ENCODE peak calls at places on chromosomes 2 and 18, in six cellular contexts. K, H, O, F, Y and A are unnamed samples.

GRCh38 chr2:8682719-8683667 is 1.1 kb downstream of the ID2 start:
- DNase-seq in K (peak), H (no peak), O (no peak), F (peak), Y (peak), A (no peak)

GRCh38 chr2:127124426-127124825 is 17.5 kb upstream of the BIN1 start:
- DNase-seq in K (no peak), H (no peak), O (no peak), F (no peak), Y (no peak), A (no peak)

GRCh38 chr2:237978058-237978712 is 11.4 kb downstream of the UBE2F start:
- DNase-seq in K (peak), H (peak), O (no peak), F (no peak), Y (no peak), A (no peak)

GRCh38 chr18:10519999-10520935 is 5.6 kb upstream of the NAPG start:
- DNase-seq in K (peak), H (peak), O (peak), F (peak), Y (peak), A (peak)

GRCh38 chr2:128522829-128523228 is 204.2 kb upstream of the HS6ST1 start:
- DNase-seq in K (no peak), H (no peak), O (no peak), F (no peak), Y (no peak), A (no peak)

GRCh38 chr18:62131305-62131909 is 55.4 kb downstream of the PIGN start:
- DNase-seq in K (peak), H (peak), O (no peak), F (peak), Y (peak), A (peak)

GRCh38 chr2:109066917-109067828 is 61.8 kb upstream of the SH3RF3 start:
- DNase-seq in K (no peak), H (no peak), O (no peak), F (no peak), Y (no peak), A (no peak)

GRCh38 chr18:80035997-80036396 is 1.8 kb downstream of the RBFA start:
- DNase-seq in K (no peak), H (peak), O (no peak), F (no peak), Y (no peak), A (no peak)

GRCh38 chr2:6342273-6342920 is 523.3 kb downstream of the CMPK2 start:
- DNase-seq in K (no peak), H (no peak), O (no peak), F (no peak), Y (no peak), A (no peak)

GRCh38 chr18:72700961-72701710 is 157.0 kb upstream of the CBLN2 start:
- DNase-seq in K (peak), H (no peak), O (no peak), F (peak), Y (no peak), A (no peak)

GRCh38 chr2:98806266-98806697 is 75.3 kb upstream of the MGAT4A start:
- DNase-seq in K (peak), H (no peak), O (no peak), F (no peak), Y (no peak), A (no peak)

GRCh38 chr18:2547477-2548087 is 23.7 kb downstream of the METTL4 start:
- DNase-seq in K (peak), H (peak), O (no peak), F (peak), Y (peak), A (peak)

GRCh38 chr18:47490882-47491281 is 239.4 kb upstream of the SKOR2 start:
- DNase-seq in K (no peak), H (no peak), O (no peak), F (no peak), Y (no peak), A (no peak)

GRCh38 chr18:63137999-63138448 is 181.5 kb downstream of the BCL2 start:
- DNase-seq in K (no peak), H (no peak), O (no peak), F (no peak), Y (no peak), A (no peak)

GRCh38 chr2:176106636-176107539 is at the start of gene HOXD11:
- DNase-seq in K (peak), H (no peak), O (no peak), F (no peak), Y (no peak), A (no peak)

GRCh38 chr2:195560209-195560907 is 96.7 kb upstream of the SLC39A10 start:
- DNase-seq in K (no peak), H (no peak), O (no peak), F (no peak), Y (no peak), A (no peak)

GRCh38 chr2:195563857-195564512 is 93.0 kb upstream of the SLC39A10 start:
- DNase-seq in K (no peak), H (no peak), O (no peak), F (no peak), Y (no peak), A (no peak)

GRCh38 chr2:195566201-195566600 is 90.8 kb upstream of the SLC39A10 start:
- DNase-seq in K (no peak), H (no peak), O (no peak), F (no peak), Y (no peak), A (no peak)

GRCh38 chr2:195561205-195562032 is 95.6 kb upstream of the SLC39A10 start:
- DNase-seq in K (no peak), H (no peak), O (no peak), F (no peak), Y (no peak), A (peak)

GRCh38 chr2:195562624-195563566 is 94.1 kb upstream of the SLC39A10 start:
- DNase-seq in K (peak), H (no peak), O (no peak), F (no peak), Y (no peak), A (no peak)
- TF ChIP-seq JUND in K (no peak), H (no peak), O (no peak), F (no peak), Y (no peak), A (no peak)

GRCh38 chr2:15284601-15285000 is 276.5 kb downstream of the NBAS start:
- DNase-seq in K (no peak), H (no peak), O (no peak), F (no peak), Y (no peak), A (no peak)
- TF ChIP-seq JUND in K (no peak), H (no peak), O (no peak), F (no peak), Y (no peak), A (no peak)

GRCh38 chr2:28188436-28188835 is 204.2 kb upstream of the FOSL2 start:
- DNase-seq in K (no peak), H (no peak), O (no peak), F (no peak), Y (no peak), A (no peak)

DNA sequence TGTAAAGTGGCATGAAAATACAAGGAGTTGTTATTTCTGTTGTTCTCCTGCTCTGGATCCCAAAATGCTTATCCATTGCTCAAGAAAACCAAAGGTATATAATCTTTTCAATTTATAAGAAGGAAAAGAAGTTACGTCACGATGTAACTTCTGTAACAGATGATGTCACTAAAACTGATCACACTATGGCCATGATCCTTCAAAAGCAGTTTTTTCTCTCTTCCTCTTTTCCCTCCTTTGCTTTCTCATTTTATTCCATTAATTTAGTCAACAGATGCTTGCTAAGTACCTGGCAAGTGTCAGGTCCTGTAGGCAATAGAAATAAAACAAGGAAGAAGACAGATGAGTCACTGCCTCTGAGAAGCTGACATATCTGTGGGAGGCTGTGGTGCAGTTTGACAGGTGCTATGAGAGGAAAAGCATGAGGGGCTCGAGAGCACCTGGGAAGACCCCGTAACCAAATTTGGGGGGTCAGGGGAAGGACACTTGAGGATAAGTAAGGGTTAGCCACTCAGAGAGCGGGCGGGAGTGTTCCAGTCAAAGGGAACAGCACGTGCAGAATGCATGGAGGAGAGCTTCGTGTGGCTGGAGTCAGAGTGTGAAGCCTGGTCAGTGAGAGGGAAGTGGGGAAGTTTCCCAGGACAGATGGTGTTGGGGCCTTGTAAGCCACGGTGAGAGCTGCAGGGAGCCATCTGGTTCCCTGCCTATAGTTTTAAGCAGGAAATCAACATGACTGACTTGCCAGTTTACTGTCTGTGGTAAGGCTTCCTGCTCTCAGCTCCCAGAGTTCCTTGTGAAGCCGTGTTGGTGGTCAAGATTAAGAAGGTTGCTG is 198.9 kb upstream of the FOSL2 start:
- DNase-seq in K (peak), H (no peak), O (no peak), F (no peak), Y (no peak), A (no peak)
- TF ChIP-seq JUND in K (no peak), H (no peak), O (no peak), F (no peak), Y (no peak), A (no peak)

GRCh38 chr2:149720615-149721014 is 133.0 kb upstream of the MMADHC start:
- DNase-seq in K (peak), H (no peak), O (no peak), F (no peak), Y (no peak), A (no peak)

GRCh38 chr2:149715894-149716293 is 128.3 kb upstream of the MMADHC start:
- DNase-seq in K (no peak), H (no peak), O (no peak), F (no peak), Y (no peak), A (no peak)

GRCh38 chr2:149716687-149717086 is 129.1 kb upstream of the MMADHC start:
- DNase-seq in K (no peak), H (no peak), O (peak), F (no peak), Y (no peak), A (no peak)

GRCh38 chr2:149719695-149720094 is 132.1 kb upstream of the MMADHC start:
- DNase-seq in K (no peak), H (no peak), O (no peak), F (no peak), Y (no peak), A (no peak)

DNA sequence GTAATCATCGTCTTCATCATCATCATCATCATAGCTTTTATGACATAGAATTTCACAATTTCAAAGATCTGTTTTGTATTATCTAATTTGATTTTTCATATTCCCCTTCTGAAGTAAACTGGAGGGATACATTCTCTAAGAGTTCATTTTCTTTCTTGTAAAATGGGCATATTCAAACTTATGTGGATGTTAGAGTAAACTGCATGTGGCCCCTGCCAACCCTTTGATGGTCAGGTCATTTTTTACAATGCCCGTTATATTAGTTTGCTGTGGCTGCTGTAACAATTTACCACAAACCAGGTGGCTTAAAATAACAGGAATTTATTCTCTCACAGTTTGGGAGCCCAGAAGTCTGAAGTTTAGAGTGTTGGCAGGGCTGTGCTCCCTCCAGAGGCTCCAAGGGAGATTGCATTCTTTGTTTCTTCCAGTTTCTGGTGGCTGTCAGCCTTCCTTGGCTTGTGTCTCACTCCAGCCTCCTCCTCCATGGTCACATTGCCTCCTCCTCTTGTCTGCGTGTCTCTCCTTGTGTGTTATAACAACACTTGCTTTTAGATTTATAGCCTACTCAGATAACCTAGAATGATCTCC is 127.5 kb upstream of the MMADHC start:
- DNase-seq in K (peak), H (no peak), O (peak), F (peak), Y (peak), A (no peak)
- TF ChIP-seq JUND in K (no peak), H (no peak), O (no peak), F (no peak), Y (no peak), A (no peak)